ENCODE peak calls at places on chromosomes 13 and 19, in five cellular contexts. Y, K, E, W and Z are unnamed samples.

GRCh38 chr13:24625324-24625723 is 54.9 kb upstream of the ATP12A start:
- DNase-seq in K (no peak), W (no peak), Y (no peak), E (no peak), Z (no peak)

GRCh38 chr19:17117250-17117789 is 41.7 kb downstream of the MYO9B start:
- DNase-seq in W (no peak), Y (no peak), E (no peak), K (no peak), Z (peak; percentile 5)

GRCh38 chr19:10768936-10769335 is 51.1 kb downstream of the DNM2 start:
- DNase-seq in K (no peak), W (no peak), E (no peak), Y (no peak), Z (no peak)

GRCh38 chr13:86813198-86813597 is 858.0 kb upstream of the SLITRK5 start:
- DNase-seq in E (no peak), Y (no peak), K (no peak), W (no peak), Z (no peak)

GRCh38 chr19:12783849-12784393 is 7.4 kb upstream of the JUNB start:
- DNase-seq in W (no peak), E (peak; percentile 61), K (no peak), Y (no peak), Z (no peak)

GRCh38 chr13:109584844-109585361 is 201.5 kb downstream of the IRS2 start:
- DNase-seq in E (no peak), K (no peak), W (no peak), Y (no peak), Z (no peak)

GRCh38 chr19:15126511-15126910 is 19.3 kb downstream of the SYDE1 start:
- DNase-seq in W (no peak), E (no peak), K (no peak), Y (no peak), Z (no peak)

GRCh38 chr19:56538761-56539263 is at the start of gene ZFP28:
- DNase-seq in E (peak; percentile 33), W (no peak), K (no peak), Y (no peak), Z (peak; percentile 32)

GRCh38 chr13:99527346-99527745 is 26.1 kb downstream of the TM9SF2 start:
- DNase-seq in W (no peak), Y (no peak), K (no peak), E (no peak), Z (no peak)

GRCh38 chr19:45294291-45295029 is 28.2 kb downstream of the CKM start:
- DNase-seq in W (peak; percentile 16), K (no peak), Y (no peak), E (no peak), Z (peak; percentile 47)

GRCh38 chr19:38514812-38515633 is 81.5 kb downstream of the RYR1 start:
- DNase-seq in E (peak; percentile 30), K (peak; percentile 69), Y (peak; percentile 2), W (peak; percentile 69), Z (peak; percentile 76)

GRCh38 chr13:100399455-100399854 is 189.1 kb downstream of the GGACT start:
- DNase-seq in W (no peak), K (no peak), Y (no peak), E (no peak), Z (no peak)

GRCh38 chr19:55212447-55212846 is 3.1 kb upstream of the PTPRH start:
- DNase-seq in E (no peak), K (peak; percentile 4), W (no peak), Y (no peak), Z (no peak)

GRCh38 chr19:36009220-36009619 is 607 bp upstream of the SYNE4 start:
- DNase-seq in Y (peak; percentile 13), E (no peak), K (no peak), W (peak; percentile 65), Z (peak; percentile 41)

GRCh38 chr19:34364830-34365462 is at the start of gene GPI:
- DNase-seq in Y (no peak), K (peak; percentile 40), W (peak; percentile 78), E (peak; percentile 23), Z (peak; percentile 21)

GRCh38 chr19:20167020-20167644 is at the start of gene ZNF486:
- DNase-seq in K (peak; percentile 87), E (peak; percentile 93), W (peak; percentile 98), Y (peak; percentile 91), Z (peak; percentile 91)

GRCh38 chr13:75687145-75687763 is 51.1 kb downstream of the LMO7 start:
- DNase-seq in E (peak; percentile 31), W (peak; percentile 49), K (no peak), Y (no peak), Z (no peak)

GRCh38 chr13:44848956-44849748 is 140.1 kb downstream of the NUFIP1 start:
- DNase-seq in K (no peak), Y (no peak), W (no peak), E (no peak), Z (no peak)

GRCh38 chr13:109146912-109147624 is 517.7 kb downstream of the MYO16 start:
- DNase-seq in E (peak; percentile 99), Y (peak; percentile 36), K (no peak), W (no peak), Z (no peak)

GRCh38 chr13:31521466-31521865 is 217.9 kb upstream of the RXFP2 start:
- DNase-seq in W (no peak), K (no peak), Y (no peak), E (no peak), Z (no peak)

GRCh38 chr13:99979453-99980200 is 2.0 kb upstream of the ZIC2 start:
- DNase-seq in K (no peak), W (peak; percentile 50), Y (no peak), E (no peak), Z (no peak)

GRCh38 chr13:112446867-112447266 is 70.7 kb downstream of the SPACA7 start:
- DNase-seq in E (no peak), Y (no peak), K (no peak), W (no peak), Z (no peak)

GRCh38 chr13:27040826-27041108 is 130.8 kb downstream of the USP12 start:
- DNase-seq in Y (no peak), K (no peak), W (no peak), E (no peak), Z (no peak)

GRCh38 chr19:44648536-44649370 is 5.0 kb downstream of the PVR start:
- DNase-seq in K (no peak), Y (no peak), W (no peak), E (peak; percentile 60), Z (no peak)

GRCh38 chr19:30158893-30159245 is 213.3 kb upstream of the ZNF536 start:
- DNase-seq in E (no peak), K (no peak), W (no peak), Y (no peak), Z (no peak)

GRCh38 chr13:24165746-24166145 is 5.2 kb downstream of the SPATA13 start:
- DNase-seq in Y (no peak), W (no peak), K (no peak), E (no peak), Z (no peak)

GRCh38 chr13:74633734-74634133 is 499.5 kb upstream of the KLF12 start:
- DNase-seq in K (no peak), E (no peak), Y (no peak), W (no peak), Z (no peak)

GRCh38 chr13:24894277-24894971 is 130.5 kb downstream of the RNF17 start:
- DNase-seq in E (no peak), W (no peak), Y (no peak), K (no peak), Z (no peak)

GRCh38 chr13:98141938-98142426 is 912 bp upstream of the FARP1 start:
- DNase-seq in K (no peak), E (no peak), W (no peak), Y (no peak), Z (no peak)
- H3K27ac ChIP-seq in K (no peak overlapping the region), E (no peak overlapping the region), W (no peak overlapping the region), Y (no peak overlapping the region), Z (no peak overlapping the region)

GRCh38 chr13:30370916-30371521 is 51.3 kb upstream of the UBE2L5 start:
- DNase-seq in E (no peak), K (no peak), Y (no peak), W (no peak), Z (no peak)
- H3K27ac ChIP-seq in E (no peak overlapping the region), K (peak overlapping the region; percentile 62), Y (no peak overlapping the region), W (no peak overlapping the region), Z (no peak overlapping the region)

DNA sequence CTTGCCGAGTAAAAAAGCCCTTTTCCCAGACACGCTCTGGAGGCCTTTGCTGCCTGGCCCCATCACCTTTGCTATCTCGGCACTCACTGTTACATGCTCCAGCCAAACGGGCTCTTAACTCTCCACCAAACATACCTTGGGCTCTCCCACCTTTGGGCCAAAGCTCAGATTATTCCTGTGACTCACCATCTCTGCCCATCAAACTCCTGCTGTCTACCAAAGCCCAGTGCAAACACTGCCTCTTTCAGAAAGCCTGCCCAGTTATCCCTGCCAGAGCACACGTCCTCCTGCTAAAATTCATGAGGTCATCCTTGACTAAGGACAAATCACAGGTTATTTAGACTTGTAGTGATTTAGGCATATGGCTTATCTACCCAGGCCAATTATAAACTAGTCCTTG is 48.1 kb upstream of the SERPINE3 start:
- DNase-seq in K (no peak), E (peak; percentile 7), Y (no peak), W (no peak), Z (no peak)
- H3K27ac ChIP-seq in K (no peak overlapping the region), E (no peak overlapping the region), Y (no peak overlapping the region), W (no peak overlapping the region), Z (peak overlapping the region; percentile 40)

DNA sequence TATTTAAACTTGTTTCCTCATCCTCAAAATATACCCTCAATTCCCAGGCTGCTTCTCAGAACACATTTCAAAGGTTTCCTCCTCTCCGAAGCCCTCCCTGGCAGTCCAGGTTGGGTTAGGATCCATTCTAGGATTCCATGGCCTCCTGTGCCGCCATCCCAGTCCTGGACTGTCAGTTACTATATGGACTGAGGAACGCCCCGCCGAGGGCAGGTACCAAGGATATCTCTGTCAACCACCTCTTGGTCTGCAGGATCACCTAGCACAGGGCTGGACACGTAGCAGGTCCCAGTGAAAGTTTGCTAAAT is 1.5 kb upstream of the SERTAD3 start:
- DNase-seq in Y (no peak), K (no peak), W (no peak), E (no peak), Z (no peak)
- H3K27ac ChIP-seq in Y (no peak overlapping the region), K (no peak overlapping the region), W (peak overlapping the region; percentile 52), E (no peak overlapping the region), Z (no peak overlapping the region)